ENCODE peak calls at places on chromosome 14, in seven cellular contexts. One of them, this sample, is unnamed.

GRCh38 chr14:92783813-92784431 is 10.2 kb upstream of the GOLGA5 start:
- DNase-seq in HL-60: no peak
- DNase-seq in A549: peak
- DNase-seq in transverse colon: peak
- DNase-seq in astrocyte: peak
- DNase-seq in lung: no peak
- DNase-seq in pancreas: peak
- DNase-seq in this sample: no peak

GRCh38 chr14:63343878-63344277 is 25.1 kb upstream of the GPHB5 start:
- DNase-seq in HL-60: no peak
- DNase-seq in A549: no peak
- DNase-seq in transverse colon: no peak
- DNase-seq in astrocyte: no peak
- DNase-seq in lung: no peak
- DNase-seq in pancreas: no peak
- DNase-seq in this sample: no peak

GRCh38 chr14:59455411-59455810 is 9.8 kb downstream of the GPR135 start:
- DNase-seq in HL-60: no peak
- DNase-seq in A549: no peak
- DNase-seq in transverse colon: no peak
- DNase-seq in astrocyte: peak
- DNase-seq in lung: no peak
- DNase-seq in pancreas: no peak
- DNase-seq in this sample: no peak

GRCh38 chr14:34262511-34262910 is 199.5 kb downstream of the SPTSSA start:
- DNase-seq in HL-60: no peak
- DNase-seq in A549: no peak
- DNase-seq in transverse colon: no peak
- DNase-seq in astrocyte: no peak
- DNase-seq in lung: no peak
- DNase-seq in pancreas: no peak
- DNase-seq in this sample: no peak

GRCh38 chr14:75283884-75284563 is 5.4 kb downstream of the FOS start:
- DNase-seq in HL-60: peak
- DNase-seq in A549: peak
- DNase-seq in transverse colon: peak
- DNase-seq in astrocyte: peak
- DNase-seq in lung: no peak
- DNase-seq in pancreas: peak
- DNase-seq in this sample: no peak

GRCh38 chr14:68607081-68607851 is 185.6 kb downstream of the ZFP36L1 start:
- DNase-seq in HL-60: no peak
- DNase-seq in A549: no peak
- DNase-seq in transverse colon: peak
- DNase-seq in astrocyte: no peak
- DNase-seq in lung: no peak
- DNase-seq in pancreas: no peak
- DNase-seq in this sample: no peak

GRCh38 chr14:70907996-70908917 is 998 bp downstream of the PCNX1 start:
- DNase-seq in HL-60: no peak
- DNase-seq in A549: peak
- DNase-seq in transverse colon: peak
- DNase-seq in astrocyte: peak
- DNase-seq in lung: peak
- DNase-seq in pancreas: peak
- DNase-seq in this sample: peak

GRCh38 chr14:33992274-33993050 is 41.6 kb upstream of the EGLN3 start:
- DNase-seq in HL-60: no peak
- DNase-seq in A549: no peak
- DNase-seq in transverse colon: no peak
- DNase-seq in astrocyte: peak
- DNase-seq in lung: no peak
- DNase-seq in pancreas: no peak
- DNase-seq in this sample: no peak

GRCh38 chr14:50012644-50013043 is 103.7 kb downstream of the VCPKMT start:
- DNase-seq in HL-60: no peak
- DNase-seq in A549: no peak
- DNase-seq in transverse colon: no peak
- DNase-seq in astrocyte: no peak
- DNase-seq in lung: no peak
- DNase-seq in pancreas: no peak
- DNase-seq in this sample: no peak

DNA sequence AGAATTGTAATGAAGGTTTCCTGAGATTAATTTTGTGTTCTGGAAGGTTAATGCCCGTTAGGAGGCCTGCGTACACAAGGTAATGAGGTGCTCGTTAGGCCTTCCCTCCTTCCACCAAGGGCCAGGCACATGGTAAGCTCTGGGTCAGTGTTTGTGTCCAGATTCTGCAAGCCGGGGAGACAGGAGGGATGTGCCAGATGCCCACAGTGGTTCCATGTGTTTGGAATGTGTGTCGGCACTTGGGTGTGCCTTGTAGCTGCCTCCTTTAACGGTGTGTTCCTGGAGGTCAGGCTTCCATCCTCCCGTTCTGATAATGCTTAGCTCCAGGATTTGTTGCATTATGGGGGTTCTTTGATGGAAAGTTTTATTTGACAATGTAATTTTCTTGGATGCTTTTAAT is 5.7 kb downstream of the TRAF3 start:
- DNase-seq in HL-60: no peak
- DNase-seq in A549: no peak
- DNase-seq in transverse colon: no peak
- DNase-seq in astrocyte: no peak
- DNase-seq in lung: no peak
- DNase-seq in pancreas: no peak
- DNase-seq in this sample: no peak
- H3K4me3 ChIP-seq in HL-60: no peak
- H3K4me3 ChIP-seq in A549: no peak
- H3K4me3 ChIP-seq in transverse colon: no peak
- H3K4me3 ChIP-seq in astrocyte: no peak
- H3K4me3 ChIP-seq in lung: no peak
- H3K4me3 ChIP-seq in pancreas: no peak
- H3K4me3 ChIP-seq in this sample: no peak

GRCh38 chr14:89187501-89187900 is 229.5 kb downstream of the FOXN3 start:
- DNase-seq in HL-60: no peak
- DNase-seq in A549: no peak
- DNase-seq in transverse colon: no peak
- DNase-seq in astrocyte: no peak
- DNase-seq in lung: no peak
- DNase-seq in pancreas: no peak
- DNase-seq in this sample: no peak

GRCh38 chr14:89184952-89185351 is 232.1 kb downstream of the FOXN3 start:
- DNase-seq in HL-60: no peak
- DNase-seq in A549: no peak
- DNase-seq in transverse colon: no peak
- DNase-seq in astrocyte: no peak
- DNase-seq in lung: no peak
- DNase-seq in pancreas: no peak
- DNase-seq in this sample: no peak

GRCh38 chr14:89188492-89188891 is 228.5 kb downstream of the FOXN3 start:
- DNase-seq in HL-60: no peak
- DNase-seq in A549: no peak
- DNase-seq in transverse colon: no peak
- DNase-seq in astrocyte: no peak
- DNase-seq in lung: no peak
- DNase-seq in pancreas: no peak
- DNase-seq in this sample: no peak

GRCh38 chr14:89185919-89186849 is 230.8 kb downstream of the FOXN3 start:
- DNase-seq in HL-60: no peak
- DNase-seq in A549: peak
- DNase-seq in transverse colon: no peak
- DNase-seq in astrocyte: peak
- DNase-seq in lung: no peak
- DNase-seq in pancreas: no peak
- DNase-seq in this sample: no peak

GRCh38 chr14:89186850-89187376 is 230.1 kb downstream of the FOXN3 start:
- DNase-seq in HL-60: no peak
- DNase-seq in A549: no peak
- DNase-seq in transverse colon: no peak
- DNase-seq in astrocyte: no peak
- DNase-seq in lung: no peak
- DNase-seq in pancreas: peak
- DNase-seq in this sample: no peak
- TF ChIP-seq CTCF in HL-60: no peak
- TF ChIP-seq CTCF in A549: no peak
- TF ChIP-seq CTCF in transverse colon: no peak
- TF ChIP-seq CTCF in astrocyte: no peak
- TF ChIP-seq CTCF in lung: no peak
- TF ChIP-seq CTCF in pancreas: no peak
- TF ChIP-seq CTCF in this sample: no peak

GRCh38 chr14:54650331-54651017 is 83.5 kb downstream of the SAMD4A start:
- DNase-seq in HL-60: no peak
- DNase-seq in A549: peak
- DNase-seq in transverse colon: peak
- DNase-seq in astrocyte: peak
- DNase-seq in lung: peak
- DNase-seq in pancreas: no peak
- DNase-seq in this sample: no peak
- H3K4me3 ChIP-seq in HL-60: no peak
- H3K4me3 ChIP-seq in A549: peak
- H3K4me3 ChIP-seq in transverse colon: no peak
- H3K4me3 ChIP-seq in astrocyte: peak
- H3K4me3 ChIP-seq in lung: no peak
- H3K4me3 ChIP-seq in pancreas: no peak
- H3K4me3 ChIP-seq in this sample: no peak

DNA sequence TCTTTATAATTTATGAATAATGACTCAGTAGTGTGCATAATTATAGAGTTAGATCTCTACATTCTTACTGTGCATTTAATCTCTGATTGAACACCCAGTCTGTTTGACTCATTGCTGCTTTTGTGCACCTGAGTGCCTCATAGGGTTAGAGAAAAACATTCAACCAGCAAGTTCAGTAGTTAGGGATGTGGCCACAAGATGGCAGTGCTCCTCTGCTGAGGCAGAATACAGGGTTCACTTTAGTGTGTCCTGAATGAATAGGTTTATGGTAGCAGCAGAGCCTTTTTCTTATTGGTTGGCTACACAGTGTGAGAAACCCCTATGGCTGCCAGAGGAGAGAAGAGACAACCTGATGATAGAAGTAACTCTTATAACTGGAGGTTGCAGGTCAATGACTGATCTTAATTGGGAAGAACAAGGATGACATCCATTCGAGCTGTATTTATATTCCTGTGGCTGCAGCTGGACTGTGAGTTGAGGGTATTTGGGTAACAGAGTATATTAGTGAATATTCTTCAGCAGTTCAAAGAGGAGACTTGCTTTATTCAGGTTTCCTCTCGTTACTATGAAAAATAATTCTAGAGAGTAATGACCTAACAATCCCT is 194.9 kb upstream of the OR4E1 start:
- DNase-seq in HL-60: no peak
- DNase-seq in A549: peak
- DNase-seq in transverse colon: peak
- DNase-seq in astrocyte: no peak
- DNase-seq in lung: peak
- DNase-seq in pancreas: peak
- DNase-seq in this sample: peak
- TF ChIP-seq CTCF in HL-60: peak
- TF ChIP-seq CTCF in A549: peak
- TF ChIP-seq CTCF in transverse colon: peak
- TF ChIP-seq CTCF in astrocyte: peak
- TF ChIP-seq CTCF in lung: peak
- TF ChIP-seq CTCF in pancreas: peak
- TF ChIP-seq CTCF in this sample: peak

GRCh38 chr14:89293349-89293916 is 123.6 kb downstream of the FOXN3 start:
- DNase-seq in HL-60: no peak
- DNase-seq in A549: no peak
- DNase-seq in transverse colon: no peak
- DNase-seq in astrocyte: no peak
- DNase-seq in lung: no peak
- DNase-seq in pancreas: no peak
- DNase-seq in this sample: no peak
- H3K4me3 ChIP-seq in HL-60: no peak
- H3K4me3 ChIP-seq in A549: no peak
- H3K4me3 ChIP-seq in transverse colon: no peak
- H3K4me3 ChIP-seq in astrocyte: no peak
- H3K4me3 ChIP-seq in lung: no peak
- H3K4me3 ChIP-seq in pancreas: no peak
- H3K4me3 ChIP-seq in this sample: no peak

This sample was measured in CD8-positive, alpha-beta T cell.